ENCODE peak calls at places on chromosomes 12 and 14, in ten cellular contexts. H is MCF 10A; T is activated CD4-positive, alpha-beta T cell treated with anti-CD3 and anti-CD28 coated beads, Interleukin-2, amount 50 U/mL, for 1 hour; B is mucosa of descending colon; R is NCI-H748 treated with DMSO at 0.1 percent for 48 hours; S is AG09319; Z is bronchial epithelial cell; M is Calu3; A is T-helper 9 cell; Y is fibroblast of the conjunctiva. D is an unnamed sample.

GRCh38 chr12:48960834-48961233 is 3.5 kb upstream of the ARF3 start:
- DNase-seq in H (no peak), T (no peak), B (no peak), R (no peak), S (no peak), Z (no peak), M (no peak), A (no peak), Y (no peak), D (no peak)

GRCh38 chr12:96495841-96496545 is 6.6 kb downstream of the CFAP54 start:
- DNase-seq in H (no peak), T (no peak), B (no peak), R (no peak), S (no peak), Z (no peak), M (no peak), A (no peak), Y (no peak), D (no peak)

GRCh38 chr12:46933947-46934346 is 108.2 kb upstream of the SLC38A4 start:
- DNase-seq in H (peak; percentile 68), T (no peak), B (no peak), R (no peak), S (no peak), Z (peak; percentile 73), M (peak; percentile 10), A (no peak), Y (peak; percentile 53), D (peak; percentile 22)

GRCh38 chr12:93167841-93168492 is 209.8 kb upstream of the NUDT4 start:
- DNase-seq in H (no peak), T (no peak), B (no peak), R (peak; percentile 29), S (no peak), Z (no peak), M (no peak), A (no peak), Y (no peak), D (no peak)

GRCh38 chr14:56117765-56118610 is at the start of gene PELI2:
- DNase-seq in H (peak; percentile 27), T (peak; percentile 82), B (peak; percentile 84), R (peak; percentile 65), S (peak; percentile 59), Z (no peak), M (peak; percentile 85), A (peak; percentile 80), Y (peak; percentile 31), D (peak; percentile 33)

GRCh38 chr12:105733579-105733978 is 403.1 kb downstream of the C12orf75 start:
- DNase-seq in H (no peak), T (no peak), B (no peak), R (no peak), S (no peak), Z (no peak), M (no peak), A (no peak), Y (no peak), D (no peak)

GRCh38 chr12:115261249-115261648 is 577.3 kb upstream of the TBX3 start:
- DNase-seq in H (no peak), T (no peak), B (no peak), R (no peak), S (no peak), Z (no peak), M (no peak), A (no peak), Y (no peak), D (no peak)

GRCh38 chr12:46300906-46301305 is 32.1 kb upstream of the SLC38A1 start:
- DNase-seq in H (no peak), T (no peak), B (no peak), R (no peak), S (no peak), Z (peak; percentile 27), M (no peak), A (no peak), Y (no peak), D (no peak)

GRCh38 chr12:110920324-110920910 is at the start of gene MYL2:
- DNase-seq in H (no peak), T (no peak), B (no peak), R (no peak), S (no peak), Z (no peak), M (no peak), A (no peak), Y (no peak), D (no peak)

GRCh38 chr12:111850526-111850925 is 8.5 kb downstream of the MAPKAPK5 start:
- DNase-seq in H (no peak), T (no peak), B (no peak), R (no peak), S (no peak), Z (no peak), M (no peak), A (no peak), Y (no peak), D (no peak)

GRCh38 chr12:73935817-73936216 is 601.8 kb upstream of the ATXN7L3B start:
- DNase-seq in H (peak; percentile 32), T (no peak), B (no peak), R (no peak), S (no peak), Z (peak; percentile 36), M (peak; percentile 5), A (no peak), Y (no peak), D (no peak)

GRCh38 chr14:22981090-22982012 is 1.0 kb downstream of the AJUBA start:
- DNase-seq in H (peak; percentile 34), T (no peak), B (peak; percentile 43), R (no peak), S (no peak), Z (peak; percentile 30), M (peak; percentile 40), A (no peak), Y (no peak), D (peak; percentile 53)

GRCh38 chr12:129657179-129657578 is 246.6 kb downstream of the TMEM132D start:
- DNase-seq in H (no peak), T (no peak), B (no peak), R (peak; percentile 80), S (no peak), Z (no peak), M (no peak), A (no peak), Y (no peak), D (no peak)

GRCh38 chr12:67705394-67706370 is 57.1 kb downstream of the DYRK2 start:
- DNase-seq in H (peak; percentile 71), T (no peak), B (no peak), R (no peak), S (peak; percentile 32), Z (no peak), M (no peak), A (no peak), Y (peak; percentile 31), D (no peak)

GRCh38 chr14:105482486-105483110 is 4.1 kb upstream of the CRIP1 start:
- DNase-seq in H (no peak), T (no peak), B (peak; percentile 49), R (no peak), S (no peak), Z (no peak), M (no peak), A (no peak), Y (no peak), D (no peak)

GRCh38 chr14:101075801-101076413 is 172.4 kb upstream of the RTL1 start:
- DNase-seq in H (no peak), T (no peak), B (no peak), R (no peak), S (no peak), Z (no peak), M (no peak), A (no peak), Y (no peak), D (no peak)

GRCh38 chr14:100386121-100386520 is 63.0 kb downstream of the SLC25A47 start:
- DNase-seq in H (no peak), T (no peak), B (no peak), R (no peak), S (no peak), Z (no peak), M (no peak), A (no peak), Y (no peak), D (no peak)

GRCh38 chr14:61696753-61697318 is 1.5 kb downstream of the HIF1A start:
- DNase-seq in H (no peak), T (no peak), B (no peak), R (no peak), S (no peak), Z (no peak), M (no peak), A (no peak), Y (no peak), D (no peak)

GRCh38 chr14:93103392-93104080 is 12.2 kb downstream of the ITPK1 start:
- DNase-seq in H (peak; percentile 74), T (peak; percentile 43), B (peak; percentile 78), R (no peak), S (no peak), Z (peak; percentile 30), M (peak; percentile 16), A (peak; percentile 28), Y (no peak), D (no peak)

GRCh38 chr12:2998789-2999264 is 39.6 kb downstream of the TEAD4 start:
- DNase-seq in H (peak; percentile 25), T (no peak), B (no peak), R (no peak), S (no peak), Z (no peak), M (no peak), A (no peak), Y (peak; percentile 43), D (no peak)

GRCh38 chr12:47087088-47087688 is 7.4 kb upstream of the AMIGO2 start:
- DNase-seq in H (no peak), T (no peak), B (no peak), R (peak; percentile 84), S (no peak), Z (no peak), M (no peak), A (no peak), Y (no peak), D (no peak)

GRCh38 chr14:100407376-100408102 is 84.4 kb downstream of the SLC25A47 start:
- DNase-seq in H (no peak), T (no peak), B (no peak), R (no peak), S (no peak), Z (no peak), M (no peak), A (no peak), Y (no peak), D (no peak)

GRCh38 chr12:25787701-25788100 is 170.8 kb upstream of the RASSF8 start:
- DNase-seq in H (no peak), T (no peak), B (no peak), R (no peak), S (no peak), Z (no peak), M (no peak), A (no peak), Y (no peak), D (no peak)

GRCh38 chr12:131561891-131562684 is 148.8 kb upstream of the SFSWAP start:
- DNase-seq in H (no peak), T (no peak), B (no peak), R (no peak), S (no peak), Z (no peak), M (no peak), A (no peak), Y (no peak), D (no peak)